ENCODE peak calls at places on chromosomes 3 and 15, in four cellular contexts. P is fibroblast of pulmonary artery, I is dorsolateral prefrontal cortex, A is astrocyte of the spinal cord. Q is an unnamed sample.

GRCh38 chr3:37310666-37311050 is 136.3 kb upstream of the LRRFIP2 start:
- DNase-seq in P (peak), I (no peak), A (no peak), Q (no peak)

GRCh38 chr3:5264093-5264610 is 76.6 kb downstream of the EDEM1 start:
- DNase-seq in P (no peak), I (no peak), A (no peak), Q (no peak)

GRCh38 chr3:160870327-160870726 is 114.3 kb downstream of the PPM1L start:
- DNase-seq in P (no peak), I (no peak), A (no peak), Q (no peak)

GRCh38 chr3:9205345-9206143 is 43.9 kb downstream of the SRGAP3 start:
- DNase-seq in P (no peak), I (no peak), A (no peak), Q (no peak)

GRCh38 chr3:65483475-65483874 is 555.2 kb downstream of the MAGI1 start:
- DNase-seq in P (peak), I (peak), A (peak), Q (no peak)

GRCh38 chr3:181700168-181701087 is 11.3 kb upstream of the SOX2 start:
- DNase-seq in P (peak), I (peak), A (peak), Q (peak)

GRCh38 chr3:9770276-9770812 is 597 bp upstream of the CAMK1 start:
- DNase-seq in P (peak), I (no peak), A (no peak), Q (no peak)

GRCh38 chr3:47024932-47025331 is 45.5 kb downstream of the NBEAL2 start:
- DNase-seq in P (peak), I (no peak), A (peak), Q (no peak)

GRCh38 chr3:177813322-177813721 is 616.0 kb upstream of the TBL1XR1 start:
- DNase-seq in P (peak), I (no peak), A (peak), Q (no peak)

GRCh38 chr15:66894986-66895780 is 170.2 kb upstream of the SMAD3 start:
- DNase-seq in P (no peak), I (no peak), A (no peak), Q (no peak)

GRCh38 chr3:159814161-159814560 is 174.5 kb upstream of the IL12A start:
- DNase-seq in P (no peak), I (no peak), A (no peak), Q (no peak)

GRCh38 chr3:100900671-100901070 is 92.5 kb downstream of the ABI3BP start:
- DNase-seq in P (peak), I (no peak), A (no peak), Q (no peak)

GRCh38 chr3:14142567-14143270 is 17.9 kb downstream of the TMEM43 start:
- DNase-seq in P (no peak), I (no peak), A (no peak), Q (no peak)

GRCh38 chr15:69305204-69305931 is 6.7 kb downstream of the PAQR5 start:
- DNase-seq in P (peak), I (no peak), A (peak), Q (no peak)

GRCh38 chr15:65494066-65494465 is 23.4 kb downstream of the DPP8 start:
- DNase-seq in P (no peak), I (no peak), A (no peak), Q (no peak)

GRCh38 chr15:60727260-60727659 is 248.3 kb upstream of the ICE2 start:
- DNase-seq in P (no peak), I (no peak), A (no peak), Q (no peak)

GRCh38 chr3:107496855-107497254 is 25.9 kb upstream of the BBX start:
- DNase-seq in P (no peak), I (no peak), A (no peak), Q (no peak)

GRCh38 chr3:151106311-151106710 is 20.8 kb downstream of the MED12L start:
- DNase-seq in P (no peak), I (no peak), A (no peak), Q (no peak)

GRCh38 chr15:100191161-100191560 is 150.6 kb downstream of the ADAMTS17 start:
- DNase-seq in P (no peak), I (no peak), A (no peak), Q (no peak)

GRCh38 chr3:104907507-104907906 is 459.2 kb upstream of the ALCAM start:
- DNase-seq in P (peak), I (no peak), A (peak), Q (no peak)

GRCh38 chr15:99361541-99362185 is 110.4 kb downstream of the LRRC28 start:
- DNase-seq in P (peak), I (no peak), A (peak), Q (no peak)

GRCh38 chr3:89262561-89262960 is 155.1 kb downstream of the EPHA3 start:
- DNase-seq in P (no peak), I (no peak), A (no peak), Q (no peak)

GRCh38 chr15:40763801-40764765 is at the start of gene GCHFR:
- DNase-seq in P (peak), I (peak), A (peak), Q (peak)

GRCh38 chr3:102087236-102087635 is 237.9 kb downstream of the NFKBIZ start:
- DNase-seq in P (no peak), I (no peak), A (no peak), Q (no peak)

GRCh38 chr3:184227481-184227935 is 1.9 kb upstream of the VWA5B2 start:
- DNase-seq in P (peak), I (no peak), A (no peak), Q (peak)

GRCh38 chr3:138042043-138042442 is 32.1 kb downstream of the CLDN18 start:
- DNase-seq in P (peak), I (no peak), A (peak), Q (no peak)

GRCh38 chr3:69088033-69088432 is 3.3 kb downstream of the ARL6IP5 start:
- DNase-seq in P (peak), I (no peak), A (peak), Q (no peak)

GRCh38 chr3:106635271-106635670 is 742.0 kb upstream of the CCDC54 start:
- DNase-seq in P (peak), I (no peak), A (peak), Q (no peak)

GRCh38 chr3:12963869-12964712 is 109.1 kb downstream of the IQSEC1 start:
- DNase-seq in P (peak), I (no peak), A (peak), Q (no peak)

GRCh38 chr3:129034650-129035049 is 25.9 kb upstream of the GP9 start:
- DNase-seq in P (no peak), I (no peak), A (no peak), Q (no peak)

GRCh38 chr15:85897207-85897817 is 102.6 kb upstream of the KLHL25 start:
- DNase-seq in P (no peak), I (no peak), A (no peak), Q (peak)

GRCh38 chr15:78396976-78397375 is 41.0 kb upstream of the IREB2 start:
- DNase-seq in P (peak), I (peak), A (no peak), Q (no peak)
- TF ChIP-seq CTCF in P (peak), I (peak), A (no peak), Q (no peak)

DNA sequence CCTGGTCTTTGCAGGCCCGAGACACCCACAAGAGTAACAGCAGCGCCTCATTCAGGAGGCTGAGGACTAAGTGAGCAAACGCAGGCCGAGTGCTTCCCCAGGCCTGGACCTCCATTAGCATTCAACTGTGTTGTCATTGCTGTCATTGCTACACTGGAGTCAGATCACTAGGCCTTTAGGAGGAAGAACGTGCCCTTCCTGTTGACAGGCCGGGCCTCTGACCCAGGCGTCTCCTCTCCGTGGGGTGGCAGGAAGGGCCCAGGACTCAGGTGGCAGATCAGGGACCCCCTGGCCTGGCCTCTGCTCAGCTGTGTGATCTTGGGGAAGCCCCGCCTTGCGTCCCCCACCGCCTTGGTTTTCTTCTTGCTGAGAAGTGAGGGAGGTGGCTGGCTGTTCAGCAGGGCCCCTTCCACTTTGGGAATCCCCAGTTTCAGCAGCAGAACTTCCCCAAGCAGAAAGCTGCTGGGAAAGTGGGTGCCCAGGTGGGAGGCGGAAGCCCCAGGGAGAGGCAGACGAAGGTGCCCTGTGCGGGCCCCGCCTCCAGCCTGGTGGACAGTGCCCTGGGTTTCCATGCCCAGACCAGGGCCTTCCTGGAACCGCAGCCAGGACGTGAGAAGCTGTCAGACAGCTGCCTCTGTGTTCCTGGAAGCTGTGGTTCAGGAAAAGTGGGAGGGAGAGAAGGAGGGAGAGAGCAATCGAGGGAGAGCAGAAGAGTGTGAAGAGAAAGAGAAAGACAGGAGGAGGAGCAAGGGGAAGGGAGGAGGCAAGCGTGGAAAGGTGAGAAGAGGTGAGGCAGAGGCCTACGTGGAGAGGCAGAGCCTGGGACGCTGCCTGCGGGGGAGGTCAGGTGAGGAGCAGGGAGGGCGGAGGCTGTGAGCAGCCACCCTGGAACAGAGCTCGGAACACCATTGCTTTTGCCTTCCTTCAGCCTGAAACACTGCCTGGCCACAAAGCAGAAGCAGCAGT is 18.9 kb downstream of the ZDHHC19 start:
- DNase-seq in P (no peak), I (no peak), A (no peak), Q (no peak)
- TF ChIP-seq CTCF in P (no peak), I (no peak), A (no peak), Q (no peak)

GRCh38 chr3:197756704-197757103 is 7.0 kb downstream of the FYTTD1 start:
- DNase-seq in P (no peak), I (no peak), A (no peak), Q (no peak)

GRCh38 chr3:197750396-197750831 is 731 bp downstream of the FYTTD1 start:
- DNase-seq in P (peak), I (peak), A (peak), Q (peak)

GRCh38 chr3:197752107-197752506 is 2.4 kb downstream of the FYTTD1 start:
- DNase-seq in P (no peak), I (no peak), A (no peak), Q (no peak)

GRCh38 chr3:197750863-197751737 is 1.4 kb downstream of the FYTTD1 start:
- DNase-seq in P (peak), I (peak), A (peak), Q (peak)

GRCh38 chr3:197753263-197753662 is 3.6 kb downstream of the FYTTD1 start:
- DNase-seq in P (peak), I (no peak), A (no peak), Q (no peak)
- TF ChIP-seq CTCF in P (peak), I (no peak), A (no peak), Q (peak)

GRCh38 chr3:194296832-194297666 is 54.1 kb downstream of the CPN2 start:
- DNase-seq in P (no peak), I (no peak), A (no peak), Q (peak)

GRCh38 chr3:194293546-194294198 is 57.5 kb downstream of the CPN2 start:
- DNase-seq in P (no peak), I (no peak), A (no peak), Q (no peak)

GRCh38 chr3:194294199-194294887 is 56.8 kb downstream of the CPN2 start:
- DNase-seq in P (no peak), I (no peak), A (no peak), Q (no peak)

GRCh38 chr3:194296448-194296831 is 54.7 kb downstream of the CPN2 start:
- DNase-seq in P (peak), I (no peak), A (peak), Q (no peak)

GRCh38 chr3:194294888-194295214 is 56.3 kb downstream of the CPN2 start:
- DNase-seq in P (no peak), I (no peak), A (no peak), Q (no peak)
- TF ChIP-seq CTCF in P (no peak), I (no peak), A (no peak), Q (no peak)

GRCh38 chr3:66986406-66986805 is 11.7 kb upstream of the KBTBD8 start:
- DNase-seq in P (no peak), I (no peak), A (no peak), Q (no peak)

GRCh38 chr3:66985336-66985920 is 12.7 kb upstream of the KBTBD8 start:
- DNase-seq in P (no peak), I (no peak), A (no peak), Q (no peak)

DNA sequence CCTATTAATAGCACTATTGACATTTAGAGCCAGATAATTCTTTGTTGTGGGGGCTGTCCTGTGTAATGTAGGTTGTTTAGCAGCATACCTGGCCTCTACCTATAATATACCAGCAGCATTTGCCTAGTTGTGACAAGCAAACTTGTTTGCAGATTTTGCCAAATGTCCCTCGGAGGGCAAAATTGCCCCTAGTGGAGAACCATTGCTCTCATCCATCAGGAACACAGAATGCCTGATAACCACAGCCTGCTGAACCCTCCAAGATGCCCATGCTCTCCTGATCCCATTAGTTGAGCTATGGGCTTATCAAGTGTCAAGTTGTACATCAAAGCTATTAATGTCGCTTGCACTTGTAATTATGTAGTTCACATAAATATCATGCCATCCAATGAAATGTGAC is 15.0 kb upstream of the KBTBD8 start:
- DNase-seq in P (no peak), I (no peak), A (no peak), Q (no peak)
- TF ChIP-seq CTCF in P (peak), I (no peak), A (no peak), Q (no peak)

GRCh38 chr15:73239564-73240208 is 129.1 kb downstream of the HCN4 start:
- DNase-seq in P (peak), I (no peak), A (no peak), Q (no peak)

GRCh38 chr15:73240864-73241499 is 127.8 kb downstream of the HCN4 start:
- DNase-seq in P (peak), I (peak), A (peak), Q (peak)

GRCh38 chr15:73246411-73246810 is 122.3 kb downstream of the HCN4 start:
- DNase-seq in P (no peak), I (no peak), A (no peak), Q (no peak)

GRCh38 chr15:73246898-73247297 is 121.9 kb downstream of the HCN4 start:
- DNase-seq in P (no peak), I (no peak), A (no peak), Q (no peak)

GRCh38 chr15:73244333-73244732 is 124.4 kb downstream of the HCN4 start:
- DNase-seq in P (no peak), I (no peak), A (no peak), Q (no peak)
- TF ChIP-seq CTCF in P (peak), I (peak), A (peak), Q (peak)

DNA sequence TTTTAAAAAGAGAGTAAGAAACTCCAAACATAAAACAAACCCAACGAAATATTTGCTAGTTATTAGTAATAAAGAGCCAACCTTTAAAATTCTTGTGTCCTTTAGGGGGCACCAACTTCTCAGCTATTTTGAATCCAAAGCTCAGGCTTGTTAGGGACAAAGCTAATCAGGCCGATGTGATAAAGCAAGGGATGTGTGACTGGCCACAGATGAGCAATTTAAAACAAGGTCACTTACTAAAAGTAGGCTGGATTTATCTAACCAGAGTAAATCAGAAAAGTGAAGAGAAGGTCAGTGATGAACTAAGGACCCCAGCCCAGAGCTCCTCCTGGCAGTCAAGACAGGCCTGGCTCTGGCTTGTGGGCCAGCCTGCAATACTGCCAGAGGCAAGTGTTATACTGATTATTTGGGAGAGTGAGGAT is 108.5 kb downstream of the CYP19A1 start:
- DNase-seq in P (peak), I (no peak), A (peak), Q (peak)
- TF ChIP-seq CTCF in P (peak), I (peak), A (peak), Q (peak)

GRCh38 chr3:52289747-52290595 is 2.3 kb downstream of the GLYCTK start:
- DNase-seq in P (no peak), I (no peak), A (no peak), Q (no peak)
- TF ChIP-seq CTCF in P (no peak), I (no peak), A (no peak), Q (peak)

DNA sequence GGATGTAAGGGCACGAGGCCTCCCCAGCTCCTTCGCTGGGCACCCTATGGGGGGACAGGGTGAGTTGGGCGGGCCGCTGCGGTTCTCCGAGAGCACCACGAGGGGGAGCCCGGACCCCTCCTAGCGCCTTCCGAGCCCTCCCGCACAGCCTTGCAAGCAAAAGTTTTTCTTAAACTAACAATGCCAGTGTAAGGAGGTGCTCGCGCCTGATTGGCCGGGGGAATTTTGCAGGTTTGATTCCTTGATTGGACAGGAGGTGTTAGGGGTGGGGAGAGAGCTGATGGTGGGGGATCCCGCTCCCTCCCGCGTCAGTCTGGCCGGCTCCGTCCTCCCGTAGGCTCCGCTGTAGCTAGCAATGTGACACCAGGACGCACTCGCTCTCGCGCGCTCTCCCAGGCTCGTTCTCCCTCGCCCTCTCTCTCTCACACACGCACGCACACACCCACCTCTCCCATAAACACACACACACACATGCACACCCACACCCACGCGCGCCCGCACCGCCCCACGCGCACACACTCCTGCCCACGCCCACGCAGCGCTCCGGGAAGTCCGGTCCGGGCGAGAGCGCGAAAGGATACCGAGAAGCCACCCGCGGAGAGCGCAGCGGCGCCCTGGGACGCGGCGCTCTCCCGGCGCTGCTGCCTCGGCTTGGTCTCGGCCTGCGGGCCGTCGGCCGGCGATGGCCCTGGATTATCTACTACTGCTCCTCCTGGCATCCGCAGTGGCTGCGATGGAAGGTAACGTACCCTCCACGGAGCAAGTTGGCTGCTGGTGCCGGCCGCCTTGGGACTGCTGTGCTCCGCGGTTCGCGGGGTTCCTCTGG is at the start of gene EPHB1:
- DNase-seq in P (peak), I (peak), A (peak), Q (peak)
- TF ChIP-seq CTCF in P (peak), I (peak), A (peak), Q (peak)